ENCODE peak calls at places on chromosomes 11 and 22, in four cellular contexts. T is tibial nerve, N is AG04450, I is fibroblast of the aortic adventitia. S is an unnamed sample.
A peak's percentile ranks its signal among the peaks of the same experiment; 100 is the strongest.

GRCh38 chr11:14612624-14613023 is 31.0 kb upstream of the PDE3B start:
- DNase-seq in T (no peak), N (no peak), I (no peak), S (no peak)

GRCh38 chr22:44363214-44363979 is 50.6 kb upstream of the SHISAL1 start:
- DNase-seq in T (peak; percentile 46), N (peak; percentile 94), I (peak; percentile 99), S (peak; percentile 99)

GRCh38 chr22:41417622-41418390 is 28.8 kb downstream of the TOB2 start:
- DNase-seq in T (peak; percentile 77), N (no peak), I (no peak), S (peak; percentile 64)

GRCh38 chr22:30245985-30246901 is at the start of gene LIF:
- DNase-seq in T (no peak), N (peak; percentile 54), I (peak; percentile 74), S (peak; percentile 61)

GRCh38 chr22:25492950-25493790 is 71.3 kb upstream of the GRK3 start:
- DNase-seq in T (no peak), N (no peak), I (no peak), S (no peak)

GRCh38 chr11:111299111-111300026 is 1.0 kb downstream of the POU2AF3 start:
- DNase-seq in T (peak; percentile 54), N (no peak), I (peak; percentile 47), S (peak; percentile 25)

GRCh38 chr11:20731676-20732075 is 62.3 kb downstream of the NELL1 start:
- DNase-seq in T (no peak), N (no peak), I (no peak), S (no peak)

GRCh38 chr11:132100583-132100982 is 730.2 kb downstream of the NTM start:
- DNase-seq in T (no peak), N (no peak), I (no peak), S (no peak)

GRCh38 chr11:33172996-33173395 is 11.7 kb upstream of the CSTF3 start:
- DNase-seq in T (no peak), N (no peak), I (peak; percentile 41), S (peak; percentile 71)

GRCh38 chr22:29346659-29347058 is 31.2 kb upstream of the RASL10A start:
- DNase-seq in T (no peak), N (no peak), I (no peak), S (no peak)

GRCh38 chr22:31477329-31477728 is 12.3 kb downstream of the EIF4ENIF1 start:
- DNase-seq in T (no peak), N (no peak), I (no peak), S (no peak)

GRCh38 chr11:134139873-134140331 is 71.0 kb downstream of the JAM3 start:
- DNase-seq in T (peak; percentile 52), N (peak; percentile 64), I (peak; percentile 92), S (peak; percentile 91)

GRCh38 chr11:117836077-117836960 is 11.8 kb upstream of the FXYD2 start:
- DNase-seq in T (no peak), N (no peak), I (no peak), S (no peak)

GRCh38 chr11:85941380-85941973 is 86.3 kb downstream of the CCDC83 start:
- DNase-seq in T (peak; percentile 27), N (peak; percentile 53), I (peak; percentile 84), S (peak; percentile 88)

DNA sequence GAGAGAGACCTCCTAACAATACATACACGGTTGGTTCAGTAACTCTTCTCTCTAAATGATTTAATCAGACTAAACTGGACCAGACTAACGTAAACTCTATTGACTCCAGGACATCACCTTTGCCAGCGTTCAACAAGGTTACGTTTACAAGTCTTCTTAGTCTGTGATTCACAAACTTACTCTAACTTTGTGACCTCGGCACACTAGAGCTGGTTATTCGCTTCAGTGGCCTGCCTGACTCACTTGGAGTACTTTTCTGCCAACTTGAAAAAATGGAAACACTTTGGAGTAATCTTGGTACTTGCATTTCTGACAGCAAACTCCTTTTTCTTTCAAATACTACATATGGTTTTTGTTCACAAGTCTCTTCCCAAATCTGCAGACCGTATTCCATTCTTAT is 26.2 kb downstream of the MTMR2 start:
- DNase-seq in T (no peak), N (no peak), I (peak; percentile 72), S (peak; percentile 72)
- TF ChIP-seq CTCF in T (no peak), N (no peak), I (no peak), S (no peak)

DNA sequence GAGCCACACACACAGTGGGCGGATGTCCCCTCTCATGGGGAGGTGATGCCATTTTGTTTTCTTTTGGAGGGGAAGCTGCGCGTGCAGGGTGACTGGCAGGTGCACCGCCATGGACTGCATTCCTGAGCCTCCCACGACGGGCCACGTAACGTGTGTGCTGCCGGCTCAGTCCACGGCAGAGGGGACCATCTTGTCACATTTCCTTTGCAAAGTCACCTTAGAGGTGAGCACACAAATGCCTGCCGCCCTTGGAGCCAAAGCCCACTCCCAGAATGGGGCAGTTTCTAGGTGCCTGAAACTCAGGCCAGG is 262.5 kb downstream of the CTTN start:
- DNase-seq in T (no peak), N (no peak), I (no peak), S (no peak)
- H3K4me3 ChIP-seq in T (no peak overlapping the region), N (no peak overlapping the region), I (no peak overlapping the region), S (no peak overlapping the region)

DNA sequence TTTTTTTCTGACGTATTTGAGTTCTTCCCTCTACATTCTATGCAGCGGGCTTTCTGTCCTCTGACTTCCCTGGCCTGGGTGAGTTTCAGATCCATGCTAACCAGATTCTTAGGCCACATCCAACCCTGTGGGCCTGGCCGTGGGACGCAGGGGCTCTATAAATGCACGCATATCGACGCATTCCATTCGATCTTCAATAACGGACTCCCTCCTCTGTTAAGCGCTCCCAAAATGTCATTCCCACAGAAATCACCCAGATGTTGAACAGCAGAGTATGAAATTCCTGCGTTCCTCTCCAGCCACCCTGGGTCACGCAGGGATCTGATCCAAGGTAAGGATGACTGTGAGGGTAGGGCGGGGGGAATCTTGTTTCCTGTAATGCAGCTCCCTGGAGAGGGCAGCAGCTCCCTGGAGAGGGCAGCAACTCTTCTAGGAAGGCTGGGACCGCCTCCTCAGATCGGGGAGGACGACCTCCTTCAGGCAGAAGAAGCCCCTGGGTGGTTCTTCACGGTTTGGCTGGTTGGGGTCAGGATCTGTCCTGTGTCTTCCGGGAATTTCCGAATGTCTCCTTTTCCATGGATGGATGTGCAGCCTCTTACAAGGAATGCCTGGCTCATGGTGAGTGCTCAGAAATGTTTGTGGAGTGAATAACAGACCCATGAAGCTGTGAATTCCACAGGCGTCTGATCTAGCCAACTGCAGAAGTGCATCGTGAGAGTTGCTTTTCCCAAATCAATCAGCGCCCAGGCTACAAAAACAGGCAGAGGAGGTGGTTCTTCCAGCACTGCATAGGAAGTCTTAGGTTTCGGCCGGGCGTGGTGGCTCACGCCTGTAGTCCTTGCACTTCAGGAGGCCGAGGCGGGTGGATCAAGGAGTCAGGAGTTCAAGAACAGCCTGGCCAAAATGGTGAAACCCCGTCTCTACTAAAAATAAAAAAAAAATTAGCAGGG is 12.2 kb downstream of the MRGPRD start:
- DNase-seq in T (no peak), N (no peak), I (peak; percentile 26), S (no peak)
- TF ChIP-seq CTCF in T (no peak), N (no peak), I (no peak), S (no peak)

GRCh38 chr11:62552465-62552782 is 5.8 kb upstream of the AHNAK start:
- DNase-seq in T (no peak), N (no peak), I (peak; percentile 35), S (peak; percentile 51)
- H3K4me3 ChIP-seq in T (peak overlapping the region; percentile 0), N (peak overlapping the region; percentile 49), I (peak overlapping the region; percentile 57), S (no peak overlapping the region)

GRCh38 chr11:118870396-118871343 is 13.0 kb upstream of the CXCR5 start:
- DNase-seq in T (peak; percentile 46), N (no peak), I (peak; percentile 42), S (peak; percentile 51)
- TF ChIP-seq CTCF in T (peak; percentile 7), N (peak; percentile 29), I (no peak), S (peak; percentile 30)

DNA sequence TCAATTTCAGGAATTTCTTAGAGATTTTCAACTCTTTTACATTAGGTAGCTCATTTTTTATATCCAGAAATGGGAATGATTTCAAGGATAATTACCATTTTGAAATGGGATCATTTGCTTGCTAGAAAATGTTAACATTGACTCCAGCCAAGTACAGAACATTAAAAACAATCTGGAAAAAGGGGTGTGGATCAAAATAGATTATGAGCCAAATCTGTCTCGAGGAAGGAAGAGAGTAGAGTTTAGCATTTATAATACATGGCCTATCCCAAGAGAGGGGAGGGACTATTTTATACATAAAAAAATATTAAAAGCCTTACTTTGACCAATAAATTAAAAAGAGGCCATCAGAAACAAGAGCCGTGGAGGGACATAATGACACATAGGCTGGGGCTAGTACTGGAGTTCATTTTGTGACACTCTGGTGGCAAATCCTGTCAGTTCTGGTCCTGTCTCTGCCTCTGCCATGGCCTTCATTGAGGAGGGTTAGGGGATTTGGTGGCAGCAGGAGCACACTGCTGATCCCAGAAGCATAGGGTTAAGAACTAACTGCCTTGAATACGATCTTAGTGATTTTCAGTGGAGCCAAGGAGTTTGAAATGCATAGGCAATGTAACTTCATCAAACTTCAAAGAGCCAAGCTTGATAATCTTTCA is 20.4 kb downstream of the PPP6R3 start:
- DNase-seq in T (no peak), N (no peak), I (no peak), S (no peak)
- H3K4me3 ChIP-seq in T (no peak overlapping the region), N (no peak overlapping the region), I (no peak overlapping the region), S (no peak overlapping the region)

DNA sequence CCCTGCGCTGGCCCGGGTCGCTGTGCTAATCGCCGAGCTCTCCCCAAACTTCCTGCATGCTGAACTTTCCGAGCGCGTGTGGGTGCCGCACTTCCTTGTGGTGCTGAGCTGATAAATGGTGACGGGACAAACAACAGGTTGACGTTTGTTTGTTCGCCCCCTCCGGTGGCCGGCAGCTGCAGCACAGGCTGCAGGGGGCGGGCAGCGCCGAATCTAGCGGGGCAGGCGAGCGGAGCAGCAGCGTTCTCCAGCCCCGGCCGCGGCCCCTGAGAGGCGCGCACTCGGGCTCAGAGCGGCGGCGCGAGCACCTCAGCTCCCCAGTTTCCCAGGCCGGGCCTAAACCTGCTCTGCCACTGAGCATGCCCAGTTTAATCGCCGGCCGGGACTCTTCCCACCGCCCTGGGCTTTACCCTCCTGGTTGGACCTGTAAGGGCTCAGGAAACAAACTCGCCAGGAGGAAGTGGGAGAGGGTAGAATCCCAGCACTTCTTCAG is at the start of gene PDGFD:
- DNase-seq in T (peak; percentile 21), N (peak; percentile 30), I (peak; percentile 78), S (peak; percentile 64)
- TF ChIP-seq CTCF in T (peak; percentile 10), N (peak; percentile 57), I (peak; percentile 58), S (peak; percentile 39)

GRCh38 chr11:119432484-119433368 is 9.8 kb upstream of the THY1 start:
- DNase-seq in T (no peak), N (peak; percentile 66), I (peak; percentile 87), S (peak; percentile 89)
- H3K4me3 ChIP-seq in T (no peak overlapping the region), N (peak overlapping the region; percentile 50), I (peak overlapping the region; percentile 44), S (no peak overlapping the region)

S was measured in cardiac fibroblast.